ENCODE peak calls at places on chromosomes 7 and 10, in nine cellular contexts. R, F, P, Y, Q, X, U, O and W are unnamed samples.

GRCh38 chr10:90860790-90861189 is 3.0 kb upstream of the HTR7 start:
- DNase-seq in R (no peak), F (no peak), P (no peak), Y (no peak), Q (no peak), X (no peak), U (no peak), O (no peak), W (no peak)

GRCh38 chr10:2232479-2232878 is 495.2 kb upstream of the ADARB2 start:
- DNase-seq in R (no peak), F (no peak), P (no peak), Y (no peak), Q (no peak), X (no peak), U (no peak), O (no peak), W (no peak)

GRCh38 chr7:115009736-115010435 is 88.0 kb downstream of the MDFIC start:
- DNase-seq in R (peak; percentile 28), F (no peak), P (peak; percentile 92), Y (no peak), Q (peak; percentile 19), X (no peak), U (peak; percentile 63), O (no peak), W (peak; percentile 76)

GRCh38 chr10:6278519-6279120 is 75.9 kb downstream of the PFKFB3 start:
- DNase-seq in R (no peak), F (no peak), P (no peak), Y (no peak), Q (no peak), X (no peak), U (no peak), O (no peak), W (no peak)

GRCh38 chr10:59991661-59992060 is 85.3 kb upstream of the CCDC6 start:
- DNase-seq in R (no peak), F (no peak), P (peak; percentile 14), Y (no peak), Q (peak; percentile 55), X (peak; percentile 74), U (peak; percentile 52), O (peak; percentile 91), W (no peak)

GRCh38 chr7:120989571-120990220 is 1.2 kb downstream of the CPED1 start:
- DNase-seq in R (peak; percentile 22), F (peak; percentile 12), P (peak; percentile 50), Y (no peak), Q (no peak), X (no peak), U (peak; percentile 43), O (no peak), W (no peak)

GRCh38 chr10:100742936-100743335 is 2.4 kb upstream of the PAX2 start:
- DNase-seq in R (no peak), F (peak; percentile 31), P (no peak), Y (no peak), Q (no peak), X (no peak), U (no peak), O (no peak), W (no peak)

GRCh38 chr7:26007510-26007909 is 144.5 kb upstream of the NFE2L3 start:
- DNase-seq in R (no peak), F (no peak), P (no peak), Y (no peak), Q (no peak), X (no peak), U (no peak), O (no peak), W (no peak)

GRCh38 chr7:95485749-95486148 is at the start of gene ASB4:
- DNase-seq in R (no peak), F (no peak), P (no peak), Y (no peak), Q (no peak), X (no peak), U (no peak), O (no peak), W (no peak)

GRCh38 chr10:58488921-58489320 is 23.8 kb upstream of the BICC1 start:
- DNase-seq in R (no peak), F (no peak), P (peak; percentile 71), Y (no peak), Q (no peak), X (no peak), U (peak; percentile 66), O (no peak), W (no peak)

GRCh38 chr7:115682507-115682906 is 348.1 kb downstream of the TFEC start:
- DNase-seq in R (no peak), F (no peak), P (no peak), Y (no peak), Q (peak; percentile 9), X (no peak), U (no peak), O (no peak), W (no peak)

GRCh38 chr10:97117372-97117771 is 68.4 kb downstream of the SLIT1 start:
- DNase-seq in R (no peak), F (no peak), P (peak; percentile 5), Y (no peak), Q (no peak), X (no peak), U (peak; percentile 17), O (peak; percentile 30), W (no peak)
- TF ChIP-seq CTCF in R (peak; percentile 66), F (peak; percentile 42), P (peak; percentile 5), Y (peak; percentile 62), Q (peak; percentile 47), X (no peak), U (peak; percentile 24), O (peak; percentile 32), W (no peak)

GRCh38 chr7:156818133-156818532 is 74.8 kb downstream of the LMBR1 start:
- DNase-seq in R (no peak), F (no peak), P (no peak), Y (no peak), Q (no peak), X (no peak), U (no peak), O (no peak), W (no peak)

GRCh38 chr7:156819733-156820295 is 73.2 kb downstream of the LMBR1 start:
- DNase-seq in R (no peak), F (no peak), P (no peak), Y (no peak), Q (no peak), X (no peak), U (no peak), O (no peak), W (no peak)

GRCh38 chr7:156823441-156823840 is 69.5 kb downstream of the LMBR1 start:
- DNase-seq in R (no peak), F (no peak), P (peak; percentile 48), Y (no peak), Q (no peak), X (no peak), U (peak; percentile 38), O (no peak), W (no peak)

GRCh38 chr7:156816943-156817572 is 75.9 kb downstream of the LMBR1 start:
- DNase-seq in R (no peak), F (peak; percentile 16), P (peak; percentile 56), Y (no peak), Q (no peak), X (no peak), U (peak; percentile 58), O (no peak), W (no peak)

DNA sequence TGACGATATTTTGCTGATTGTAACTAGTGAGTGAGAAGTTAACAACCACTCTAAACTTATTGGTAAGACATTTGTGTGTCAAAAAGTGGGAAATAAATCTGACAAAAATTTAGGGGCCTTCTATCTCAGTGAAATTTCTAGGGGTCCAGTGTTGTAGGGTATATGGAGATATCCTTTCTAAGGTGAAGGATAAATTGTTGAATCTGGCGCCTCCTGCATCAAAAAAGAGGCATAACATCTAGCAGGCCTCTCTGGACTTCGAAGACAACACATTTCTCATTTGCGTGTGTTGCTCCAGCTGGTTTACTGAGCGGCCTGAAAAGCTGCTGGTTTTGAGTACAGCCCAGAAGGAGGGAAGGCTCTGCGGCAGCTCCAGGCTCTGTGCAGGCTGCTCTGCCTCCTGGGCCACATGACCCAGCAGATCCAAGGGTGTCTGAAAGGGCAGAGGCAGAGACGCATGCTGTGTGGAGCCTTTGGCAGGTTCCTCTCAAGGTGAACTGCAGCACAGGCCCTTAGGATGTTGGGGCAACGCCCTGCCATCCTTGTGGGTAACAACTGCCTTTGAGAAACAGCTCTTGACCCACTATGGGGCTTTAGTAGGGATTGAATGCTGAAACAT is 72.4 kb downstream of the LMBR1 start:
- DNase-seq in R (no peak), F (peak; percentile 7), P (no peak), Y (peak; percentile 38), Q (no peak), X (no peak), U (no peak), O (no peak), W (no peak)
- TF ChIP-seq CTCF in R (peak; percentile 21), F (peak; percentile 35), P (peak; percentile 31), Y (peak; percentile 68), Q (no peak), X (no peak), U (peak; percentile 24), O (no peak), W (no peak)

GRCh38 chr7:117157871-117158209 is 165.0 kb downstream of the WNT2 start:
- DNase-seq in R (no peak), F (no peak), P (no peak), Y (no peak), Q (no peak), X (no peak), U (no peak), O (no peak), W (no peak)

GRCh38 chr7:117154721-117155120 is 168.1 kb downstream of the WNT2 start:
- DNase-seq in R (no peak), F (no peak), P (no peak), Y (no peak), Q (no peak), X (no peak), U (no peak), O (no peak), W (no peak)

GRCh38 chr7:117158941-117159705 is 163.7 kb downstream of the WNT2 start:
- DNase-seq in R (no peak), F (no peak), P (no peak), Y (no peak), Q (no peak), X (no peak), U (peak; percentile 26), O (no peak), W (no peak)

GRCh38 chr7:117155694-117156093 is 167.2 kb downstream of the WNT2 start:
- DNase-seq in R (no peak), F (no peak), P (no peak), Y (no peak), Q (no peak), X (no peak), U (no peak), O (no peak), W (no peak)

GRCh38 chr7:117157121-117157870 is 165.6 kb downstream of the WNT2 start:
- DNase-seq in R (peak; percentile 17), F (no peak), P (peak; percentile 86), Y (no peak), Q (no peak), X (peak; percentile 41), U (peak; percentile 94), O (no peak), W (peak; percentile 77)
- TF ChIP-seq CTCF in R (peak; percentile 27), F (no peak), P (peak; percentile 58), Y (peak; percentile 26), Q (no peak), X (peak; percentile 11), U (peak; percentile 50), O (no peak), W (peak; percentile 46)

DNA sequence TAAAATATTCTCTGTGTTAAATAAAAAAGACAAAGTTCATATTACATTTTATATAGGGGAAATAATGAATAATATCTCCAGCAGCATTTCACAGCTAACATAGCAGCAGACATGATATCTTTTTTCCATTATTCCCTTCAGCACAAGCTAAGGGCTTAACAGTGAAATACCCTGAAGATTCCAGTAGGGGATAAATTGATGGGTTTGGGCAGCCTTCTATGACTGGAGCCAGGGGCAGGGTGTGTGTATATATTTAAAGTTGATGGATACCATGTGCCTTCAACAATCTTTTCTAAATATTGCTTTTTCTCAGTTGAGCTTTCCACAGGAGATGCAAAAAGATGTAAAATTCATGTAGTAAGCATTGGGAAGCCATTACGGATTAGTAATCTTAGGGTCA is 151.2 kb downstream of the MAGI2 start:
- DNase-seq in R (no peak), F (no peak), P (no peak), Y (no peak), Q (no peak), X (no peak), U (no peak), O (no peak), W (no peak)
- TF ChIP-seq CTCF in R (no peak), F (no peak), P (no peak), Y (peak; percentile 29), Q (no peak), X (no peak), U (no peak), O (no peak), W (no peak)